ENCODE peak calls at places on chromosome 16, in ten cellular contexts. H, R, O, J, Y, G, C, P, E and L are unnamed samples.
A peak's percentile ranks its signal among the peaks of the same experiment; 100 is the strongest.

GRCh38 chr16:8972843-8973586 is 9.3 kb upstream of the USP7 start:
- DNase-seq in H (no peak), R (no peak), O (no peak), J (no peak), Y (no peak), G (no peak), C (peak; percentile 44), P (no peak), E (no peak), L (no peak)

GRCh38 chr16:71559855-71560254 is 17.0 kb downstream of the TAT start:
- DNase-seq in H (no peak), R (no peak), O (no peak), J (no peak), Y (no peak), G (no peak), C (no peak), P (no peak), E (no peak), L (no peak)

GRCh38 chr16:48052731-48053130 is 103.1 kb downstream of the ABCC12 start:
- DNase-seq in H (no peak), R (no peak), O (no peak), J (no peak), Y (no peak), G (no peak), C (no peak), P (no peak), E (no peak), L (no peak)

GRCh38 chr16:89444151-89444723 is 46.1 kb downstream of the ANKRD11 start:
- DNase-seq in H (no peak), R (no peak), O (no peak), J (no peak), Y (no peak), G (no peak), C (no peak), P (no peak), E (no peak), L (no peak)

GRCh38 chr16:31386157-31386984 is 6.8 kb upstream of the ITGAD start:
- DNase-seq in H (no peak), R (no peak), O (peak; percentile 32), J (no peak), Y (peak; percentile 58), G (no peak), C (peak; percentile 79), P (peak; percentile 69), E (no peak), L (peak; percentile 62)

GRCh38 chr16:84964729-84965128 is 46.6 kb downstream of the ZDHHC7 start:
- DNase-seq in H (no peak), R (no peak), O (no peak), J (no peak), Y (no peak), G (no peak), C (no peak), P (no peak), E (no peak), L (no peak)

GRCh38 chr16:81265658-81266451 is 27.4 kb downstream of the BCO1 start:
- DNase-seq in H (peak; percentile 84), R (peak; percentile 66), O (no peak), J (peak; percentile 95), Y (no peak), G (no peak), C (no peak), P (peak; percentile 81), E (no peak), L (no peak)

GRCh38 chr16:30903002-30903401 is 6.6 kb downstream of the CTF1 start:
- DNase-seq in H (no peak), R (no peak), O (no peak), J (no peak), Y (no peak), G (no peak), C (no peak), P (no peak), E (peak; percentile 19), L (no peak)

GRCh38 chr16:4517812-4518211 is 20.8 kb downstream of the CDIP1 start:
- DNase-seq in H (no peak), R (no peak), O (no peak), J (no peak), Y (peak; percentile 32), G (peak; percentile 44), C (no peak), P (peak; percentile 52), E (peak; percentile 57), L (peak; percentile 55)
- TF ChIP-seq CTCF in H (peak; percentile 29), R (no peak), O (peak; percentile 76), J (no peak), Y (peak; percentile 59), G (peak; percentile 72), C (peak; percentile 74), P (peak; percentile 58), E (peak; percentile 36), L (peak; percentile 57)

DNA sequence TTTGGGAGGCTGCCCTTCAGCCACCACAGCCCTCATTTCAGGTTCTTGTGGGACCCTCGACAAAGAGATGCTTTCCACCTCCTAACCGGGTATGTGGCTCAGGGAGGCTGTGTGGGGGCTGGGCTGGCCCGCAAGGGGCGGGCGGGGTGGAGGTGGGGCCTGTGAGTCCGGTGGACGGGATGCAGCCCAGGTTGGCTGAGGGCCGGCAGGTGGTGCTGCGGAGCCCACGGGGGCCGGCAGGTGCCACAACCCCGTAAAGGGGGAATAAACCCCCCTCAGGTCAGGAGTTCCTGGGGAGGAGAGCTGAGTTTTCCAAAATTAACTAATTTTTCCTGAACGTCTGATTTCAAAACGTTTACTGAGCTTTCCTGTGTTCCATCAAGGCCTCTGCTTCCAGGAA is 4.9 kb upstream of the CIAO3 start:
- DNase-seq in H (no peak), R (peak; percentile 46), O (no peak), J (no peak), Y (no peak), G (no peak), C (no peak), P (no peak), E (peak; percentile 62), L (peak; percentile 74)
- TF ChIP-seq CTCF in H (no peak), R (no peak), O (peak; percentile 88), J (no peak), Y (peak; percentile 50), G (peak; percentile 66), C (peak; percentile 65), P (peak; percentile 18), E (no peak), L (peak; percentile 81)

GRCh38 chr16:12350945-12351344 is 374.4 kb downstream of the SNX29 start:
- DNase-seq in H (no peak), R (no peak), O (no peak), J (no peak), Y (no peak), G (no peak), C (no peak), P (no peak), E (no peak), L (no peak)

GRCh38 chr16:12349950-12350842 is 373.7 kb downstream of the SNX29 start:
- DNase-seq in H (no peak), R (no peak), O (no peak), J (no peak), Y (no peak), G (no peak), C (no peak), P (no peak), E (no peak), L (no peak)

GRCh38 chr16:12347365-12347764 is 370.8 kb downstream of the SNX29 start:
- DNase-seq in H (no peak), R (no peak), O (no peak), J (no peak), Y (no peak), G (no peak), C (no peak), P (no peak), E (no peak), L (no peak)

GRCh38 chr16:12345349-12345748 is 368.8 kb downstream of the SNX29 start:
- DNase-seq in H (no peak), R (no peak), O (no peak), J (no peak), Y (no peak), G (no peak), C (no peak), P (no peak), E (no peak), L (no peak)

GRCh38 chr16:12348733-12349704 is 372.5 kb downstream of the SNX29 start:
- DNase-seq in H (no peak), R (no peak), O (no peak), J (no peak), Y (no peak), G (no peak), C (no peak), P (no peak), E (no peak), L (no peak)
- TF ChIP-seq CTCF in H (no peak), R (no peak), O (no peak), J (no peak), Y (no peak), G (no peak), C (no peak), P (no peak), E (no peak), L (no peak)

GRCh38 chr16:346587-346986 is 5.9 kb downstream of the AXIN1 start:
- DNase-seq in H (no peak), R (no peak), O (no peak), J (no peak), Y (no peak), G (no peak), C (peak; percentile 26), P (peak; percentile 25), E (no peak), L (no peak)
- TF ChIP-seq CTCF in H (no peak), R (no peak), O (no peak), J (no peak), Y (no peak), G (no peak), C (no peak), P (no peak), E (no peak), L (no peak)